ENCODE peak calls at places on chromosomes 3 and 15, in nine cellular contexts. V, Q, Y, P, I, F, C, L and W are unnamed samples.

GRCh38 chr15:101437618-101438481 is 51.7 kb downstream of the PCSK6 start:
- DNase-seq in V (no peak), Q (no peak), Y (no peak), P (no peak), I (no peak), F (no peak), C (no peak), L (no peak), W (no peak)

GRCh38 chr3:25508901-25509300 is 80.8 kb downstream of the RARB start:
- DNase-seq in V (no peak), Q (peak; percentile 24), Y (no peak), P (no peak), I (no peak), F (peak; percentile 56), C (no peak), L (no peak), W (no peak)

GRCh38 chr15:98155356-98155755 is 194.9 kb downstream of the ARRDC4 start:
- DNase-seq in V (no peak), Q (peak; percentile 75), Y (no peak), P (no peak), I (no peak), F (no peak), C (no peak), L (no peak), W (no peak)

GRCh38 chr3:182967218-182968204 is 12.8 kb downstream of the DCUN1D1 start:
- DNase-seq in V (no peak), Q (no peak), Y (no peak), P (no peak), I (peak; percentile 58), F (no peak), C (no peak), L (no peak), W (no peak)

GRCh38 chr15:28989239-28989830 is 103.6 kb downstream of the APBA2 start:
- DNase-seq in V (peak; percentile 80), Q (no peak), Y (peak; percentile 78), P (no peak), I (peak; percentile 5), F (no peak), C (no peak), L (no peak), W (no peak)

GRCh38 chr15:31228980-31229826 is 97.4 kb upstream of the KLF13 start:
- DNase-seq in V (no peak), Q (no peak), Y (peak; percentile 25), P (no peak), I (peak; percentile 95), F (no peak), C (no peak), L (no peak), W (peak; percentile 5)

GRCh38 chr3:155737844-155738460 is 6.9 kb downstream of the PLCH1 start:
- DNase-seq in V (no peak), Q (no peak), Y (no peak), P (no peak), I (peak; percentile 24), F (peak; percentile 93), C (peak; percentile 51), L (no peak), W (no peak)

GRCh38 chr3:184380210-184380626 is 364 bp downstream of the CHRD start:
- DNase-seq in V (peak; percentile 75), Q (no peak), Y (no peak), P (no peak), I (no peak), F (no peak), C (no peak), L (no peak), W (peak; percentile 51)

GRCh38 chr15:39887832-39888231 is 32.2 kb downstream of the GPR176 start:
- DNase-seq in V (no peak), Q (peak; percentile 53), Y (no peak), P (no peak), I (peak; percentile 18), F (peak; percentile 19), C (no peak), L (no peak), W (no peak)

GRCh38 chr3:114490829-114491228 is 197.0 kb downstream of the TIGIT start:
- DNase-seq in V (no peak), Q (no peak), Y (no peak), P (no peak), I (no peak), F (no peak), C (no peak), L (no peak), W (no peak)

GRCh38 chr3:108983051-108983450 is 29.4 kb upstream of the GUCA1C start:
- DNase-seq in V (no peak), Q (no peak), Y (no peak), P (no peak), I (no peak), F (no peak), C (no peak), L (no peak), W (no peak)

GRCh38 chr3:133547432-133548041 is 25.9 kb upstream of the CDV3 start:
- DNase-seq in V (no peak), Q (peak; percentile 70), Y (no peak), P (no peak), I (no peak), F (no peak), C (no peak), L (no peak), W (no peak)

GRCh38 chr3:113847664-113848461 is 9.3 kb downstream of the GRAMD1C start:
- DNase-seq in V (no peak), Q (no peak), Y (no peak), P (no peak), I (no peak), F (no peak), C (no peak), L (no peak), W (no peak)

GRCh38 chr3:171622126-171622525 is 161.9 kb upstream of the TNIK start:
- DNase-seq in V (no peak), Q (no peak), Y (no peak), P (no peak), I (no peak), F (no peak), C (no peak), L (no peak), W (no peak)

GRCh38 chr3:198028718-198029117 is 68.7 kb downstream of the LMLN start:
- DNase-seq in V (no peak), Q (peak; percentile 18), Y (no peak), P (no peak), I (no peak), F (no peak), C (no peak), L (no peak), W (no peak)